ENCODE peak calls at places on chromosomes 12 and 14, in five cellular contexts. V, D, N, Y and P are unnamed samples.

GRCh38 chr14:91258021-91258618 is 13.6 kb upstream of the GPR68 start:
- DNase-seq in V (no peak), D (no peak), N (no peak), Y (no peak), P (no peak)

GRCh38 chr12:99253068-99253467 is 394.5 kb upstream of the GARIN6 start:
- DNase-seq in V (no peak), D (no peak), N (no peak), Y (no peak), P (no peak)

GRCh38 chr14:32639208-32639607 is 299.5 kb upstream of the NPAS3 start:
- DNase-seq in V (no peak), D (no peak), N (no peak), Y (no peak), P (no peak)

GRCh38 chr14:102883028-102883953 is 39.2 kb upstream of the AMN start:
- DNase-seq in V (no peak), D (no peak), N (no peak), Y (no peak), P (no peak)

GRCh38 chr12:2412305-2412643 is 359.5 kb downstream of the CACNA1C start:
- DNase-seq in V (no peak), D (no peak), N (no peak), Y (no peak), P (peak)

GRCh38 chr12:6333566-6333965 is 8.3 kb downstream of the TNFRSF1A start:
- DNase-seq in V (no peak), D (no peak), N (no peak), Y (no peak), P (no peak)

GRCh38 chr12:49936895-49937294 is 13.6 kb upstream of the AQP2 start:
- DNase-seq in V (no peak), D (no peak), N (no peak), Y (no peak), P (no peak)

GRCh38 chr12:46915861-46916260 is 90.1 kb upstream of the SLC38A4 start:
- DNase-seq in V (no peak), D (no peak), N (no peak), Y (no peak), P (no peak)

GRCh38 chr14:104423715-104424405 is 155.7 kb upstream of the C14orf180 start:
- DNase-seq in V (no peak), D (no peak), N (no peak), Y (no peak), P (no peak)